ENCODE peak calls at places on chromosomes 3 and 15, in four cellular contexts. D, B, Z and I are unnamed samples.

GRCh38 chr3:46406786-46407611 is at the start of the genes CCR5AS and CCRL2:
- DNase-seq in D (no peak), B (peak; percentile 25), Z (peak; percentile 85), I (no peak)

GRCh38 chr3:156339491-156339890 is 215.4 kb downstream of the SSR3 start:
- DNase-seq in D (no peak), B (no peak), Z (no peak), I (no peak)

GRCh38 chr3:9439331-9439730 is 41.9 kb downstream of the SETD5 start:
- DNase-seq in D (no peak), B (no peak), Z (no peak), I (no peak)

GRCh38 chr3:186922790-186923189 is 7.5 kb upstream of the ST6GAL1 start:
- DNase-seq in D (no peak), B (no peak), Z (no peak), I (no peak)

GRCh38 chr15:58551764-58552504 is 120.1 kb downstream of the LIPC start:
- DNase-seq in D (no peak), B (no peak), Z (peak; percentile 78), I (no peak)

GRCh38 chr3:23161308-23161707 is 41.8 kb upstream of the UBE2E2 start:
- DNase-seq in D (no peak), B (no peak), Z (peak; percentile 47), I (no peak)

GRCh38 chr15:71447328-71448250 is 332.3 kb downstream of the THSD4 start:
- DNase-seq in D (no peak), B (no peak), Z (peak; percentile 84), I (no peak)

GRCh38 chr15:48297668-48298067 is 33.6 kb upstream of the DUT start:
- DNase-seq in D (no peak), B (no peak), Z (no peak), I (no peak)

GRCh38 chr3:94184781-94185180 is 121.9 kb downstream of the NSUN3 start:
- DNase-seq in D (no peak), B (no peak), Z (peak; percentile 82), I (no peak)

GRCh38 chr3:34843479-34843870 is 795.9 kb upstream of the ARPP21 start:
- DNase-seq in D (no peak), B (no peak), Z (no peak), I (no peak)

GRCh38 chr3:45966969-45967640 is 23.8 kb downstream of the CXCR6 start:
- DNase-seq in D (no peak), B (no peak), Z (no peak), I (no peak)

GRCh38 chr15:52645916-52646315 is 33.3 kb downstream of the ATOSA start:
- DNase-seq in D (no peak), B (no peak), Z (no peak), I (no peak)

GRCh38 chr3:57637391-57637790 is 40.2 kb upstream of the ARF4 start:
- DNase-seq in D (no peak), B (no peak), Z (no peak), I (no peak)

GRCh38 chr3:186452517-186452916 is 90.5 kb upstream of the DGKG start:
- DNase-seq in D (no peak), B (no peak), Z (peak; percentile 88), I (no peak)

GRCh38 chr15:50181983-50182232 is at the start of gene SLC27A2:
- DNase-seq in D (peak; percentile 40), B (no peak), Z (peak; percentile 26), I (no peak)

GRCh38 chr3:149382091-149382467 is 4.6 kb upstream of the TM4SF1 start:
- DNase-seq in D (no peak), B (no peak), Z (peak; percentile 92), I (no peak)

GRCh38 chr3:178352300-178353021 is 183.8 kb upstream of the KCNMB2 start:
- DNase-seq in D (no peak), B (no peak), Z (peak; percentile 88), I (peak; percentile 38)

GRCh38 chr3:192444096-192444790 is 283.1 kb downstream of the FGF12 start:
- DNase-seq in D (peak; percentile 58), B (peak; percentile 78), Z (peak; percentile 69), I (no peak)

GRCh38 chr15:33994005-33994615 is 25.8 kb downstream of the CHRM5 start:
- DNase-seq in D (peak; percentile 74), B (peak; percentile 44), Z (peak; percentile 51), I (peak; percentile 25)

GRCh38 chr15:65069179-65069578 is 1.4 kb upstream of the RASL12 start:
- DNase-seq in D (no peak), B (no peak), Z (peak; percentile 76), I (no peak)

GRCh38 chr3:139326131-139326530 is 17.7 kb upstream of the MRPS22 start:
- DNase-seq in D (no peak), B (no peak), Z (no peak), I (no peak)

GRCh38 chr15:83380682-83381081 is 66.5 kb upstream of the SH3GL3 start:
- DNase-seq in D (peak; percentile 35), B (peak; percentile 40), Z (peak; percentile 80), I (no peak)

GRCh38 chr3:197253243-197253947 is 45.0 kb downstream of the DLG1 start:
- DNase-seq in D (no peak), B (no peak), Z (no peak), I (no peak)

GRCh38 chr15:61715082-61715481 is 345.2 kb downstream of the VPS13C start:
- DNase-seq in D (no peak), B (no peak), Z (no peak), I (no peak)

GRCh38 chr3:151439652-151440125 is 21.2 kb downstream of the IGSF10 start:
- DNase-seq in D (peak; percentile 38), B (peak; percentile 46), Z (peak; percentile 79), I (no peak)

GRCh38 chr15:33932734-33933133 is 35.6 kb upstream of the CHRM5 start:
- DNase-seq in D (no peak), B (no peak), Z (no peak), I (no peak)

GRCh38 chr3:65677486-65677885 is 361.2 kb downstream of the MAGI1 start:
- DNase-seq in D (no peak), B (no peak), Z (no peak), I (no peak)

GRCh38 chr3:13685721-13686120 is 136.8 kb downstream of the FBLN2 start:
- DNase-seq in D (no peak), B (no peak), Z (no peak), I (no peak)

GRCh38 chr3:47791193-47791855 is 9.6 kb upstream of the SMARCC1 start:
- DNase-seq in D (no peak), B (no peak), Z (no peak), I (no peak)

GRCh38 chr3:5442106-5442785 is 254.7 kb downstream of the EDEM1 start:
- DNase-seq in D (no peak), B (no peak), Z (no peak), I (no peak)

GRCh38 chr3:177358085-177358967 is 161.0 kb upstream of the TBL1XR1 start:
- DNase-seq in D (peak; percentile 73), B (peak; percentile 53), Z (peak; percentile 88), I (peak; percentile 38)

GRCh38 chr3:129577356-129577755 is 29.1 kb downstream of the PLXND1 start:
- DNase-seq in D (peak; percentile 61), B (no peak), Z (no peak), I (no peak)

GRCh38 chr3:149376728-149377407 is 581 bp downstream of the TM4SF1 start:
- DNase-seq in D (no peak), B (no peak), Z (peak; percentile 36), I (no peak)

GRCh38 chr3:189003410-189003809 is 168.4 kb upstream of the TPRG1 start:
- DNase-seq in D (no peak), B (no peak), Z (no peak), I (no peak)

GRCh38 chr3:65549626-65549959 is 489.1 kb downstream of the MAGI1 start:
- DNase-seq in D (no peak), B (no peak), Z (no peak), I (no peak)